ENCODE peak calls at places on chromosome 6, in four cellular contexts. H, L, N and F are unnamed samples.

GRCh38 chr6:452301-453067 is 60.9 kb downstream of the IRF4 start:
- DNase-seq in H (no peak), L (no peak), N (no peak), F (no peak)

GRCh38 chr6:10961837-10962236 is 75.0 kb downstream of the SYCP2L start:
- DNase-seq in H (no peak), L (no peak), N (no peak), F (no peak)

GRCh38 chr6:3231213-3232016 is 4.0 kb upstream of the TUBB2B start:
- DNase-seq in H (peak), L (peak), N (peak), F (no peak)

GRCh38 chr6:2542858-2543218 is 207.9 kb downstream of the MYLK4 start:
- DNase-seq in H (no peak), L (no peak), N (no peak), F (peak)

GRCh38 chr6:106872044-106872443 is 102.5 kb downstream of the CD24 start:
- DNase-seq in H (no peak), L (no peak), N (no peak), F (no peak)

GRCh38 chr6:48474764-48475674 is 364.0 kb upstream of the PTCHD4 start:
- DNase-seq in H (no peak), L (no peak), N (no peak), F (peak)

GRCh38 chr6:34108159-34108558 is 37.7 kb downstream of the GRM4 start:
- DNase-seq in H (no peak), L (no peak), N (no peak), F (no peak)

GRCh38 chr6:13407709-13408695 is 79.4 kb downstream of the GFOD1 start:
- DNase-seq in H (peak), L (peak), N (no peak), F (peak)

GRCh38 chr6:91447086-91447485 is 860.2 kb upstream of the MAP3K7 start:
- DNase-seq in H (no peak), L (no peak), N (no peak), F (no peak)
- H3K27ac ChIP-seq in H (no peak), L (no peak), N (no peak), F (no peak)

DNA sequence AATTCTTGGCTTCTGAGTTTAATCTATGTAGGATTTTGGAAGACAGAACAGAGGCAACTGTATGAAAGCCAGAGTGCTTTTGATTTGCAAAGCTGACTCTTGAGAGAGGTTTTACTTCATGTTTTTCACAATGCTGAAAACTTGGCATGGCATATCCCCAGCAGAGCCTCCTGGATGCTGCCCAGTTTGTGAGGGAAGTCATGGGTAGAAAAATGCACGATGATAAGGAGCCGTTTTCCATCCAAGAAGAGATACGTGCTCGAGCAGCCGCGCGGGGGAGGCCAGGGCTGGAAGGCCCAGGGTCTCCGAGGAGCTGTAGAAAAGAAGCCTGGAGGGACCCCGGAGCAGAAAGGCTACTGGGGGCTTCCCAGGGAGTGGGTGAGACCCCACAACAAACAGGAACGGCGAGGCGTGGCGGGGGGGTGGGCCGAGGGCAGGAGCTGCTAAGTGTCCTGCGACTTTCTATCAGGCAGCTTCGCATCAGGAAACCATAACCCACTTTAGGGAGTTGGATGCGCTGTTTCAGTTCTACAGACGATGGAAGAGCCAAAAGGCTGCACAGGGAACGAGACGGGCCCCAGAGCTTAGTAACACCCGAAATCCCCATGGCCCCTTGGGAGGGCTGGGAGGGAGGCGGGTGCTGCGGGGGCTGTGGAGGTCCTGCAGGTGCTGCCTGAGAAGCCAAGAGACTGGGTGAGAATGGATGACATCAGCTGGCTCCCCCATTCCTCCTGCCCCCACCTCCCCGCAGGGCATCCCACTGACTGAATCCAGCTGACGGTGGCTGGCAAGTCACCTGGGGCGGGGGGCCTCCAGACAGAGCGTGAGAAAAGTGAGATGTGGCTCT is 36.4 kb downstream of the PNLDC1 start:
- DNase-seq in H (no peak), L (peak), N (no peak), F (no peak)
- H3K27ac ChIP-seq in H (no peak), L (no peak), N (no peak), F (no peak)

DNA sequence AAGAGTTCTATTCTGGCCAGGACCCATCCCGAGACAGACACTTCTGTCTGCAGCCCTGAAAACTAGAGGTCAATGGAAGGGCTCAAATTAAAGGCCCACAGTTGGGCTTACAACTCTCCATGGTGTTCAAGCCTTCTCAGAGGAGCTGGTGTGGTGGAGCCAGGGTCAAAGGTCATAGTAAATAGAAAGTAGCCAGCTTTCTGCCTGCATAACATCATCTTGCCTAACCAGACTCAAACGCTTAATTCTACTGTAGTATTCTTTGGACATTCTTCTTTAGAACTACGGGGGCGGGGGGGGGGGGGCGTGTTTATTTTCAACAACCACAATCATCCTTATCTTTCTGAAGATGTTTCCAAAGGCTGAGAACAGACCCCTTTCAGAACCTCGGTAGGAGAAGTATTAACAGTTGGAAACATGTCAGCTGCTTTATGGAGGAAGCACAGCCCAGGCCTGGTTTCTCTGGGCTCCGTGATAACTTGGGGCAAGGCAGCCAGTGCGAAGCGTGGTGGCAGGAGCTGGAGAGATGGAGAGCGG is 1.5 kb upstream of the RREB1 start:
- DNase-seq in H (no peak), L (no peak), N (peak), F (no peak)
- H3K27ac ChIP-seq in H (peak), L (peak), N (peak), F (peak)

GRCh38 chr6:135861189-135861588 is 9.7 kb downstream of the PDE7B start:
- DNase-seq in H (no peak), L (no peak), N (no peak), F (no peak)
- H3K27ac ChIP-seq in H (peak), L (no peak), N (no peak), F (no peak)

GRCh38 chr6:29708432-29709177 is 14.6 kb upstream of the HLA-F start:
- DNase-seq in H (no peak), L (no peak), N (no peak), F (no peak)

GRCh38 chr6:29705389-29706231 is 17.6 kb upstream of the HLA-F start:
- DNase-seq in H (peak), L (no peak), N (peak), F (no peak)

GRCh38 chr6:29710281-29710941 is 12.8 kb upstream of the HLA-F start:
- DNase-seq in H (no peak), L (no peak), N (no peak), F (no peak)

DNA sequence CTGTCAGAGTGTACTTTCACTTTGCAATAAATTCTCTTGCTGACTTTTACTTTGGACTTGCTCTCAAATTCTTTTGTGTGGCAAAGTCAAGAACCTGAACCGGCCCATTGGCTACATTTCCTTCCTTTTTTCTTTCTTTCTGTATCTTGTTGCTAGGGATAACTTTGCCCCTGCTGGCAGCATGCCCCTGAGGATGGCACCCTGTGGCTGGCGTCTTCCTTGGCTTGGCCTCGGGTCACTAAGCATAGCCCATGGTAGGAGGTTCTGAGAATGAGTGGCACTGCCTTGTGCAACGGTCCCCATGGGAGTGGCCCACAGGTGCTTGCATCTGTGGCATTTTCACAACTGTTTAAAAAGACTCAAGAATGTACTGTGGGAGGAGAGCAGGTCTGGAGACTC is 14.1 kb upstream of the HLA-F start:
- DNase-seq in H (no peak), L (no peak), N (no peak), F (no peak)
- H3K27ac ChIP-seq in H (no peak), L (peak), N (no peak), F (no peak)